ENCODE peak calls at places on chromosomes 7 and 10, in seven cellular contexts. N is neural progenitor cell, O is hepatocyte, W is GM23248, Q is PC-3, J is HCT116, K is GM23338. B is an unnamed sample.

GRCh38 chr10:35372329-35372728 is 36.0 kb downstream of the CCNY start:
- DNase-seq in N (no peak), O (no peak), W (peak; percentile 89), Q (peak; percentile 100), J (no peak), K (no peak), B (no peak)

GRCh38 chr10:29240991-29241660 is 47.7 kb upstream of the LYZL1 start:
- DNase-seq in N (no peak), O (no peak), W (no peak), Q (no peak), J (no peak), K (no peak), B (no peak)

GRCh38 chr7:155381852-155382801 is 75.8 kb upstream of the EN2 start:
- DNase-seq in N (peak; percentile 43), O (no peak), W (peak; percentile 23), Q (no peak), J (no peak), K (peak; percentile 53), B (no peak)

GRCh38 chr7:897771-898376 is 21.5 kb downstream of the GET4 start:
- DNase-seq in N (no peak), O (peak; percentile 46), W (no peak), Q (no peak), J (no peak), K (no peak), B (no peak)

GRCh38 chr7:26305048-26305868 is 13.6 kb downstream of the SNX10 start:
- DNase-seq in N (no peak), O (peak; percentile 23), W (no peak), Q (no peak), J (no peak), K (no peak), B (peak; percentile 53)

GRCh38 chr7:135508853-135509588 is 881 bp downstream of the CNOT4 start:
- DNase-seq in N (peak; percentile 62), O (peak; percentile 39), W (peak; percentile 59), Q (peak; percentile 21), J (no peak), K (peak; percentile 26), B (peak; percentile 70)

GRCh38 chr7:33764752-33765451 is 140.4 kb upstream of the BMPER start:
- DNase-seq in N (no peak), O (peak; percentile 53), W (peak; percentile 94), Q (peak; percentile 65), J (no peak), K (no peak), B (no peak)

GRCh38 chr10:125217986-125218675 is 57.8 kb upstream of the CTBP2 start:
- DNase-seq in N (no peak), O (no peak), W (peak; percentile 71), Q (peak; percentile 60), J (peak; percentile 23), K (peak; percentile 36), B (no peak)

GRCh38 chr7:92988051-92988450 is 129.7 kb downstream of the SAMD9 start:
- DNase-seq in N (peak; percentile 23), O (peak; percentile 51), W (peak; percentile 51), Q (peak; percentile 51), J (peak; percentile 19), K (peak; percentile 54), B (no peak)

GRCh38 chr7:38673795-38674194 is 42.6 kb upstream of the AMPH start:
- DNase-seq in N (no peak), O (no peak), W (peak; percentile 93), Q (peak; percentile 60), J (no peak), K (no peak), B (no peak)

GRCh38 chr10:90917231-90917967 is 3.5 kb downstream of the ANKRD1 start:
- DNase-seq in N (no peak), O (no peak), W (no peak), Q (no peak), J (no peak), K (no peak), B (no peak)

GRCh38 chr7:138649506-138649905 is 51.7 kb downstream of the SVOPL start:
- DNase-seq in N (no peak), O (no peak), W (peak; percentile 9), Q (no peak), J (no peak), K (no peak), B (no peak)

DNA sequence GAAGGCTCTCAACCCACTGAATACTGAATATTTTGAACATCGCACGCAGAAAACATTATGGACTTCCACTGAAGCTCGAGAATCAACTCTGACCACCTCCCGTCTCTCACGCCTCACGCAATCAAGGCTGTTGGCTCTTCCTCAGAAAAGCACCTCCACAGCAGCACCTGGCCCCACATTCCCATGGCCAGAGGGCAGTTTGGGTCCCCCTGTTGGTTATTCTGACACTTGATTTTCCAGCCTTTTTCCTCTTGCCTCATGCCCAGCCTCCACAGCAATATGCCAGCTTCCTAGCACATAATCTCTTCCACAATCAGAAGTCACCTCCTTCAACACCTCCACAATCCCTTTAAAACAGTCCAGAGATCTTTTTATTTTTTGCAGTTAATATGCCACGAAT is 55.9 kb downstream of the SVOPL start:
- DNase-seq in N (peak; percentile 30), O (no peak), W (no peak), Q (no peak), J (no peak), K (peak; percentile 76), B (no peak)
- TF ChIP-seq EZH2phosphoT487 in N (no peak), O (no peak), W (no peak), Q (no peak), J (no peak), K (no peak), B (no peak)

DNA sequence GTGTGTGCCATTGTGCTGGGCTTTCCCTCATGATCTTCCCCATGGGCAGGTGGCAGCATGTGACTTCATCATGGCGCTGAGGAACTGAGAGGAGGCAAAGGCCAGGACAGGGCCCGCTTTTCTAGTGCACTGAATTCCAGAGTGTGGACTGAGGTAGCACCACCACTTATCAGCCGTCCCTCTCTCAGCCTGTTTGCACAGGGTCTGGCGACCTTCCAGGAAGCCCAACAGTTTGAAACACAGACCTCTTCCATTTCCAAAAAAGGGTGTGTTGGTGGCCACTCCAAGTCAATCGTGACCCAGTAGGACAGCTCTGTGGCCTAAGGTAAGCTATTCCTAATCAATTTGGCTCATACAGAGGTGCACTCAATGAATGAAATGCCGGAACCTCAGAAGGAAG is 4.4 kb downstream of the DNAJC30 start:
- DNase-seq in N (no peak), O (no peak), W (no peak), Q (no peak), J (no peak), K (no peak), B (no peak)
- H3K4me3 ChIP-seq in N (no peak overlapping the region), O (no peak overlapping the region), W (no peak overlapping the region), Q (no peak overlapping the region), J (no peak overlapping the region), K (no peak overlapping the region), B (no peak overlapping the region)

DNA sequence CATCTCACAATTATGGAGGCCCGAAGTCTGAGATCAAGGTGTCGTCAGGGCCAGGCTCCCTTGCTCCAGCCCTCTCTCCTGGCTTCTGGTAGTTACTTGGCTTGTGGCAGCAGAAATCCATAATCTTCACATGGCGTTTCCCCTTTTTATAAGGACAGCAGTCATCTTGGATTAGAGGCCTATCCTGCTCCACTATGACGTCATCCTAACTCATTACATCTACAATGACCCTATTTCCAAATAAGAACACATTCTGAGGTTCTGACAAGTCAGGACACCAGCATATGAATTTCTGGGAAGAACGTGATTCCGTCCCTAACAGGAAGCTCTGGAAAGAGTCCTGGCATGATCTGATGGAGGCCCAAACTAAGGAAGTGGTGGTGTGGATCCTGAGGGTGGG is 35.8 kb downstream of the NEUROG3 start:
- DNase-seq in N (no peak), O (no peak), W (no peak), Q (no peak), J (no peak), K (no peak), B (no peak)
- TF ChIP-seq EZH2phosphoT487 in N (no peak), O (no peak), W (no peak), Q (no peak), J (no peak), K (no peak), B (no peak)

DNA sequence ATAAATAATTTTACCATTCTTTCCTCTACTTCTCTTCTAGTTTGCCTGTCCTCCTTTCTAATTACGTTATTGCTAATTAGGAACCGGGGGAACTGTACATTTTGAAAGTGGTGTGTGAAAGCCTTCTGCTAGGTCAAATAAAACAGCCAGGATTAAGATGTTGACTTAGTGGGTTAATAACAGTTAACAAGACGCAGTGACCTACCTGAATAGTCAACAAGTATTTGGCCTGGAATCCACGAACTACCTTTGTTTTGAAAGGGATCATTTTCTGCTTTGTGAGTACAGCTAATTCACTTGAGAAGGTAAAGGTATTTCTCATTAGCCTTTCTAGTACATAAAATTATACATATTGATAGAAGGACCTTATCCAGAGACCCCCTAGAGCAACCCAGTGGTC is 139.9 kb downstream of the COL28A1 start:
- DNase-seq in N (no peak), O (no peak), W (no peak), Q (no peak), J (no peak), K (no peak), B (no peak)
- H3K4me3 ChIP-seq in N (no peak overlapping the region), O (no peak overlapping the region), W (no peak overlapping the region), Q (no peak overlapping the region), J (no peak overlapping the region), K (no peak overlapping the region), B (no peak overlapping the region)

B was measured in OCI-LY7.